ENCODE peak calls at places on chromosomes 2 and 18, in five cellular contexts. K is NCI-H748 treated with DMSO at 0.1 percent for 48 hours, M is HT-29, Q is psoas muscle, U is RWPE1. I is an unnamed sample.

GRCh38 chr2:226781471-226781870 is 18.1 kb downstream of the IRS1 start:
- DNase-seq in M (no peak), Q (no peak), K (no peak), U (no peak), I (no peak)

GRCh38 chr2:190578158-190579057 is 43.9 kb upstream of the NEMP2 start:
- DNase-seq in U (peak; percentile 85), K (peak; percentile 99), M (peak; percentile 63), Q (no peak), I (peak; percentile 78)

GRCh38 chr2:15107137-15107536 is 454.0 kb downstream of the NBAS start:
- DNase-seq in K (no peak), M (no peak), Q (no peak), U (no peak), I (no peak)

GRCh38 chr2:150097891-150098595 is 389.4 kb downstream of the RND3 start:
- DNase-seq in Q (no peak), U (no peak), M (peak; percentile 36), K (no peak), I (no peak)

GRCh38 chr18:77049938-77050337 is 82.6 kb downstream of the MBP start:
- DNase-seq in Q (no peak), U (no peak), K (no peak), M (no peak), I (no peak)

GRCh38 chr2:26018184-26018716 is 15.6 kb upstream of the RAB10 start:
- DNase-seq in Q (peak; percentile 92), K (no peak), M (peak; percentile 71), U (peak; percentile 96), I (peak; percentile 45)

GRCh38 chr18:8349608-8350323 is 259.5 kb upstream of the RAB12 start:
- DNase-seq in K (no peak), Q (no peak), M (no peak), U (no peak), I (peak; percentile 12)

GRCh38 chr2:108288534-108289106 is at the start of gene SULT1C2:
- DNase-seq in U (no peak), K (peak; percentile 15), M (no peak), Q (no peak), I (no peak)

GRCh38 chr2:62505649-62506420 is at the start of gene TMEM17:
- DNase-seq in Q (peak; percentile 96), U (peak; percentile 82), K (peak; percentile 63), M (peak; percentile 75), I (peak; percentile 92)

GRCh38 chr2:30527411-30527810 is 80.4 kb downstream of the LCLAT1 start:
- DNase-seq in Q (no peak), U (no peak), M (no peak), K (no peak), I (no peak)

GRCh38 chr2:241798081-241798630 is 10.8 kb upstream of the NEU4 start:
- DNase-seq in K (no peak), U (no peak), Q (peak; percentile 36), M (no peak), I (no peak)

GRCh38 chr2:185628985-185629384 is 109.6 kb upstream of the FSIP2 start:
- DNase-seq in M (peak; percentile 36), Q (no peak), K (no peak), U (no peak), I (no peak)

GRCh38 chr18:44900627-44901026 is 219.9 kb downstream of the SETBP1 start:
- DNase-seq in K (no peak), U (no peak), M (no peak), Q (no peak), I (no peak)

GRCh38 chr2:172195836-172196376 is 93.2 kb upstream of the DLX2 start:
- DNase-seq in U (peak; percentile 62), Q (no peak), K (no peak), M (no peak), I (no peak)

GRCh38 chr2:203913947-203914346 is 22.6 kb upstream of the ICOS start:
- DNase-seq in U (no peak), M (no peak), K (no peak), Q (no peak), I (no peak)

GRCh38 chr2:222299926-222300724 is 1.3 kb upstream of the PAX3 start:
- DNase-seq in M (no peak), U (no peak), K (no peak), Q (no peak), I (no peak)

GRCh38 chr2:1282552-1282951 is 130.7 kb upstream of the TPO start:
- DNase-seq in M (no peak), Q (no peak), U (no peak), K (no peak), I (no peak)

GRCh38 chr18:41731887-41732286 is 223.1 kb upstream of the PIK3C3 start:
- DNase-seq in Q (no peak), M (no peak), K (no peak), U (peak; percentile 3), I (no peak)

I was measured in NCI-H146.